ENCODE peak calls at places on chromosomes 11 and 22, in ten cellular contexts. One of them, this sample, is unnamed. For H3K4me1, the result is how much of the 10 kb centered on the place peaks cover.

GRCh38 chr11:798093-798713 is at the start of gene SLC25A22:
- DNase-seq in MM.1S: peak
- DNase-seq in prostate gland: peak
- DNase-seq in Peyer's patch: peak
- DNase-seq in sigmoid colon: no peak
- DNase-seq in ovary: peak
- DNase-seq in pancreas: peak
- DNase-seq in adipocyte: peak
- DNase-seq in lower lobe of right lung: peak
- DNase-seq in colonic mucosa: peak
- DNase-seq in this sample: peak

GRCh38 chr22:24244144-24244787 is 616 bp downstream of the GGT5 start:
- DNase-seq in lower lobe of right lung: no peak
- DNase-seq in pancreas: no peak
- DNase-seq in sigmoid colon: no peak
- DNase-seq in prostate gland: no peak
- DNase-seq in MM.1S: no peak
- DNase-seq in Peyer's patch: no peak
- DNase-seq in colonic mucosa: no peak
- DNase-seq in adipocyte: no peak
- DNase-seq in ovary: peak
- DNase-seq in this sample: no peak

GRCh38 chr22:25419247-25420113 is 145.0 kb upstream of the GRK3 start:
- DNase-seq in ovary: no peak
- DNase-seq in Peyer's patch: peak
- DNase-seq in lower lobe of right lung: peak
- DNase-seq in MM.1S: no peak
- DNase-seq in prostate gland: no peak
- DNase-seq in sigmoid colon: peak
- DNase-seq in colonic mucosa: peak
- DNase-seq in adipocyte: peak
- DNase-seq in pancreas: no peak
- DNase-seq in this sample: no peak

GRCh38 chr11:108587109-108587508 is 6.5 kb downstream of the EXPH5 start:
- DNase-seq in adipocyte: no peak
- DNase-seq in MM.1S: no peak
- DNase-seq in prostate gland: no peak
- DNase-seq in pancreas: no peak
- DNase-seq in Peyer's patch: no peak
- DNase-seq in lower lobe of right lung: no peak
- DNase-seq in sigmoid colon: no peak
- DNase-seq in colonic mucosa: no peak
- DNase-seq in ovary: no peak
- DNase-seq in this sample: no peak

GRCh38 chr11:128772814-128773213 is 78.9 kb downstream of the FLI1 start:
- DNase-seq in prostate gland: no peak
- DNase-seq in ovary: peak
- DNase-seq in MM.1S: no peak
- DNase-seq in lower lobe of right lung: peak
- DNase-seq in pancreas: peak
- DNase-seq in Peyer's patch: peak
- DNase-seq in colonic mucosa: peak
- DNase-seq in adipocyte: no peak
- DNase-seq in sigmoid colon: no peak
- DNase-seq in this sample: no peak

GRCh38 chr22:48101704-48102103 is 1339.3 kb downstream of the TBC1D22A start:
- DNase-seq in Peyer's patch: no peak
- DNase-seq in lower lobe of right lung: no peak
- DNase-seq in pancreas: no peak
- DNase-seq in sigmoid colon: no peak
- DNase-seq in ovary: no peak
- DNase-seq in colonic mucosa: no peak
- DNase-seq in adipocyte: no peak
- DNase-seq in prostate gland: no peak
- DNase-seq in MM.1S: no peak
- DNase-seq in this sample: no peak

GRCh38 chr22:24703101-24703500 is 71.4 kb downstream of the PIWIL3 start:
- DNase-seq in colonic mucosa: peak
- DNase-seq in Peyer's patch: peak
- DNase-seq in MM.1S: no peak
- DNase-seq in adipocyte: no peak
- DNase-seq in lower lobe of right lung: no peak
- DNase-seq in ovary: no peak
- DNase-seq in prostate gland: no peak
- DNase-seq in pancreas: peak
- DNase-seq in sigmoid colon: no peak
- DNase-seq in this sample: no peak

GRCh38 chr22:22711532-22711913 is 67.1 kb downstream of the GGTLC2 start:
- DNase-seq in sigmoid colon: no peak
- DNase-seq in Peyer's patch: no peak
- DNase-seq in pancreas: no peak
- DNase-seq in MM.1S: no peak
- DNase-seq in colonic mucosa: no peak
- DNase-seq in adipocyte: no peak
- DNase-seq in ovary: no peak
- DNase-seq in lower lobe of right lung: no peak
- DNase-seq in prostate gland: no peak
- DNase-seq in this sample: no peak

GRCh38 chr11:111603633-111604130 is 1.4 kb downstream of the SIK2 start:
- DNase-seq in ovary: no peak
- DNase-seq in colonic mucosa: no peak
- DNase-seq in Peyer's patch: no peak
- DNase-seq in lower lobe of right lung: no peak
- DNase-seq in adipocyte: peak
- DNase-seq in sigmoid colon: no peak
- DNase-seq in MM.1S: no peak
- DNase-seq in prostate gland: no peak
- DNase-seq in pancreas: no peak
- DNase-seq in this sample: no peak

GRCh38 chr11:112615238-112615637 is 346.0 kb upstream of the NCAM1 start:
- DNase-seq in sigmoid colon: no peak
- DNase-seq in Peyer's patch: no peak
- DNase-seq in adipocyte: no peak
- DNase-seq in colonic mucosa: no peak
- DNase-seq in ovary: no peak
- DNase-seq in pancreas: no peak
- DNase-seq in prostate gland: no peak
- DNase-seq in lower lobe of right lung: no peak
- DNase-seq in MM.1S: no peak
- DNase-seq in this sample: no peak

GRCh38 chr11:47998733-47999359 is 18.5 kb downstream of the PTPRJ start:
- DNase-seq in colonic mucosa: peak
- DNase-seq in adipocyte: no peak
- DNase-seq in ovary: no peak
- DNase-seq in MM.1S: no peak
- DNase-seq in lower lobe of right lung: no peak
- DNase-seq in prostate gland: peak
- DNase-seq in pancreas: no peak
- DNase-seq in sigmoid colon: no peak
- DNase-seq in Peyer's patch: peak
- DNase-seq in this sample: no peak

GRCh38 chr11:61173456-61173855 is 12.2 kb upstream of the VPS37C start:
- DNase-seq in sigmoid colon: peak
- DNase-seq in adipocyte: peak
- DNase-seq in Peyer's patch: no peak
- DNase-seq in prostate gland: no peak
- DNase-seq in pancreas: no peak
- DNase-seq in MM.1S: peak
- DNase-seq in ovary: no peak
- DNase-seq in lower lobe of right lung: no peak
- DNase-seq in colonic mucosa: no peak
- DNase-seq in this sample: no peak

GRCh38 chr11:96185220-96185768 is 157.7 kb downstream of the MAML2 start:
- DNase-seq in prostate gland: no peak
- DNase-seq in pancreas: no peak
- DNase-seq in adipocyte: no peak
- DNase-seq in sigmoid colon: no peak
- DNase-seq in colonic mucosa: no peak
- DNase-seq in lower lobe of right lung: no peak
- DNase-seq in Peyer's patch: peak
- DNase-seq in ovary: no peak
- DNase-seq in MM.1S: peak
- DNase-seq in this sample: no peak

GRCh38 chr11:46332568-46333128 is 14.6 kb upstream of the DGKZ start:
- DNase-seq in MM.1S: no peak
- DNase-seq in Peyer's patch: no peak
- DNase-seq in colonic mucosa: no peak
- DNase-seq in sigmoid colon: no peak
- DNase-seq in adipocyte: peak
- DNase-seq in prostate gland: no peak
- DNase-seq in ovary: no peak
- DNase-seq in lower lobe of right lung: peak
- DNase-seq in pancreas: no peak
- DNase-seq in this sample: peak

DNA sequence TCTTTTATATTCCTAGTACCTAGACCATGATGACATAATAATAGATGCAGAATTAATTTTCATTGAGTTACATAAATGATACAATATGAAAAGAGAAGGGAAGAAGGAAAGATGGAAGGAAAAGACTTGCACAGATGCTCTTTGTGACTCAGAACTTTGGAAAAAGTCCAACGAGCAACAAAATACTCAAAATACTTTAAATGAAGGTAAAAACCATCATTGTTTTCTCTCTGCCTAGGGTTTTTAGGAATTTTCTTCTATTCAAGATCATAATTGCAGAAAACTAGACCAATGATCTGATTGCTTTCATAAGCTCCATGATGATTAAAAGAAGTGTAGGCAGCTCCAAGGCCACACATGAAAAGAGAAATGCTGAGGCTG is 276.9 kb downstream of the KIRREL3 start:
- DNase-seq in pancreas: no peak
- DNase-seq in Peyer's patch: no peak
- DNase-seq in sigmoid colon: no peak
- DNase-seq in MM.1S: no peak
- DNase-seq in lower lobe of right lung: no peak
- DNase-seq in colonic mucosa: no peak
- DNase-seq in prostate gland: no peak
- DNase-seq in ovary: no peak
- DNase-seq in adipocyte: no peak
- DNase-seq in this sample: no peak
- H3K4me1 ChIP-seq in pancreas: under half
- H3K4me1 ChIP-seq in Peyer's patch: under half
- H3K4me1 ChIP-seq in sigmoid colon: under half
- H3K4me1 ChIP-seq in MM.1S: under half
- H3K4me1 ChIP-seq in lower lobe of right lung: under half
- H3K4me1 ChIP-seq in colonic mucosa: under half
- H3K4me1 ChIP-seq in prostate gland: under half
- H3K4me1 ChIP-seq in ovary: under half
- H3K4me1 ChIP-seq in adipocyte: under half
- H3K4me1 ChIP-seq in this sample: under half

DNA sequence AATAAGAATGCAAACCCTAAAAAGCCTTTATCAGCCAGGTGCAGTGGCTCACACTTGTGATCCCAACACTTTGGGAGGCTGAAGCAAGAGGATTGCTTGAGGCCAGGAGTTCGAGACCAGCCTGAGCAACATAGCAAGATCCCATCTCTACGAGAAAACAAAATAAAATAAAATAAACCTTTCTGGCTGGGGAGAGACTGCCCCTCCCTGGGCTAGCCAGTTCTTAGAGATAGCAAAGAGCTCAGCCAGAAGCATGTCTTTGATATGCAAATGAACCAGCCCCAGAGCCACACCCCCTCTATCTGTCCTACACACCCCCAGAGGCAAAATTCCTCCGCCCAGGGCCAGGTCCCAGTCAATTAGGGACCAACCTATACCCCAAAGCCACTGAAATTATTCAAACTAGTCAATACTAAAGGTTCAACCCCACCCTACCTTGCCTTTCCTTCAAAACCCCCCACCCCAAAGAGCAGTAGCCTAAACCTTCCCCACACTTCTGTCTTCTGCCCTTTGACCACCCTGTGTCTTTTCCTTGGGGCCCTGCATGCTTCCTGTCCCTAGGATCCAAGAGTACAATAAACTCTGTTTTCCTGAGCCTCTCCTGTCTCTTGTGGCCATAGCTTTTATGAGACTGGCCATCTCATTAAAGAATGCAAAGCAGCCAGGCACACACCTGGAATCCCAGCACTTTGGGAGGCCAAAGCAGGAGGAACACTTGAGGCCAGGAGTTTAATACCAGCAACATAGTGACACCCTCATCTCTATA is 37.3 kb upstream of the CXCR5 start:
- DNase-seq in lower lobe of right lung: no peak
- DNase-seq in sigmoid colon: no peak
- DNase-seq in ovary: no peak
- DNase-seq in colonic mucosa: no peak
- DNase-seq in adipocyte: no peak
- DNase-seq in pancreas: no peak
- DNase-seq in prostate gland: no peak
- DNase-seq in Peyer's patch: no peak
- DNase-seq in MM.1S: no peak
- DNase-seq in this sample: no peak
- H3K4me1 ChIP-seq in lower lobe of right lung: under half
- H3K4me1 ChIP-seq in sigmoid colon: under half
- H3K4me1 ChIP-seq in ovary: under half
- H3K4me1 ChIP-seq in colonic mucosa: under half
- H3K4me1 ChIP-seq in adipocyte: under half
- H3K4me1 ChIP-seq in pancreas: under half
- H3K4me1 ChIP-seq in prostate gland: under half
- H3K4me1 ChIP-seq in Peyer's patch: under half
- H3K4me1 ChIP-seq in MM.1S: under half
- H3K4me1 ChIP-seq in this sample: under half

GRCh38 chr22:39296981-39297489 is 22.4 kb downstream of the RPL3 start:
- DNase-seq in adipocyte: no peak
- DNase-seq in pancreas: peak
- DNase-seq in MM.1S: peak
- DNase-seq in Peyer's patch: no peak
- DNase-seq in colonic mucosa: no peak
- DNase-seq in prostate gland: no peak
- DNase-seq in lower lobe of right lung: no peak
- DNase-seq in ovary: no peak
- DNase-seq in sigmoid colon: no peak
- DNase-seq in this sample: no peak
- H3K4me1 ChIP-seq in adipocyte: under half
- H3K4me1 ChIP-seq in pancreas: under half
- H3K4me1 ChIP-seq in MM.1S: under half
- H3K4me1 ChIP-seq in Peyer's patch: under half
- H3K4me1 ChIP-seq in colonic mucosa: under half
- H3K4me1 ChIP-seq in prostate gland: under half
- H3K4me1 ChIP-seq in lower lobe of right lung: half or more
- H3K4me1 ChIP-seq in ovary: under half
- H3K4me1 ChIP-seq in sigmoid colon: under half
- H3K4me1 ChIP-seq in this sample: under half

DNA sequence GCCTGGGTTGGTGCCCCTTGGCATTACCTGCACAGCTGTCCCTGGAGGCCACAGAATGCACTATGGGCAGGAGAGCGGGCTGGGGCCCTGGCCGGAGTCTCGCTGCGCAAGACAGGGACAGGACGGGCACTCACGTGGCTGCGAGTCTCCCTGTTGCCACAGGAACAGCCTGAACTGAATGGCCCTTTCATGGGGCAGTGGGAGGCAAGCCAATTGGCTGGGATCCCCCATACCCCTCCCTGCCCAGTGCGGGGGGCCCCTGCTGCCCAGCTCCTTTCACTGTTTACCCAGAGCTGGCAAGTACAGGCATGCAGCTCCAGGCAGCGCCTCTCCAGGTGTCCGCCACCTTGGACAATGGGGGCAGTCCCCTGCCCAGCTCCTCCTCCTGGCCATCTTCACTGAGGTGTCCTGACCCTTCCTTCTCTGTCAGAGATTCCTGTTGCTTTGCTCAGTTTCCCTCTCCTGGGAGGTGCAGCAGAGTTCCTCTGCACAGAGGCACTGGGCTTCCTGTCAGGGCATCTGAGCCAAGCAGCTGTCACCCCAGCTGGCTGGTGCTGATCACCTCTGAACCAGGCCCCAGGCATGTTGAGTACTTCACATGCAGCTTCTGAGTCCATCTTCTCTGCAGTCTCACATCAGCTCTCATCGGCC is 5.2 kb downstream of the USP2 start:
- DNase-seq in pancreas: peak
- DNase-seq in prostate gland: peak
- DNase-seq in adipocyte: no peak
- DNase-seq in sigmoid colon: peak
- DNase-seq in lower lobe of right lung: peak
- DNase-seq in ovary: no peak
- DNase-seq in Peyer's patch: no peak
- DNase-seq in MM.1S: no peak
- DNase-seq in colonic mucosa: no peak
- DNase-seq in this sample: no peak
- H3K4me1 ChIP-seq in pancreas: under half
- H3K4me1 ChIP-seq in prostate gland: under half
- H3K4me1 ChIP-seq in adipocyte: under half
- H3K4me1 ChIP-seq in sigmoid colon: under half
- H3K4me1 ChIP-seq in lower lobe of right lung: under half
- H3K4me1 ChIP-seq in ovary: under half
- H3K4me1 ChIP-seq in Peyer's patch: under half
- H3K4me1 ChIP-seq in MM.1S: under half
- H3K4me1 ChIP-seq in colonic mucosa: under half
- H3K4me1 ChIP-seq in this sample: under half